ENCODE peak calls at places on chromosomes 2 and 18, in four cellular contexts. S is A549, U is HepG2, V is K562. O is an unnamed sample.

GRCh38 chr2:48450936-48451602 is 78.9 kb upstream of the STON1 start:
- DNase-seq in V (no peak), S (no peak), U (no peak), O (no peak)

GRCh38 chr2:128457006-128457604 is 138.4 kb upstream of the HS6ST1 start:
- DNase-seq in S (no peak), V (no peak), U (no peak), O (no peak)

GRCh38 chr2:64019083-64019974 is at the start of gene VPS54:
- DNase-seq in S (peak), U (peak), V (peak), O (no peak)

GRCh38 chr2:60215295-60215990 is 338.0 kb downstream of the BCL11A start:
- DNase-seq in U (no peak), S (no peak), V (no peak), O (no peak)

GRCh38 chr2:96527052-96527964 is 9.2 kb upstream of the ARID5A start:
- DNase-seq in V (no peak), S (no peak), U (no peak), O (no peak)

GRCh38 chr2:1791670-1792069 is 47.4 kb upstream of the PXDN start:
- DNase-seq in U (no peak), S (no peak), V (no peak), O (no peak)

GRCh38 chr2:139296672-139297209 is 516.6 kb upstream of the NXPH2 start:
- DNase-seq in V (no peak), U (no peak), S (no peak), O (no peak)

GRCh38 chr18:59927246-59927825 is 27.5 kb downstream of the PMAIP1 start:
- DNase-seq in V (peak), U (no peak), S (no peak), O (peak)

GRCh38 chr18:51290864-51291263 is 93.4 kb upstream of the MEX3C start:
- DNase-seq in S (no peak), U (no peak), V (no peak), O (no peak)

GRCh38 chr2:38057651-38058410 is 18.1 kb downstream of the CYP1B1 start:
- DNase-seq in U (no peak), V (no peak), S (no peak), O (no peak)

GRCh38 chr2:26340831-26341230 is 5.1 kb upstream of the SELENOI start:
- DNase-seq in V (no peak), U (no peak), S (no peak), O (no peak)

GRCh38 chr2:71927757-71928715 is 219.6 kb downstream of the CYP26B1 start:
- DNase-seq in S (no peak), V (no peak), U (no peak), O (no peak)

GRCh38 chr2:100776445-100776844 is 43.5 kb upstream of the NPAS2 start:
- DNase-seq in V (no peak), U (no peak), S (no peak), O (no peak)

GRCh38 chr2:221465776-221466175 is 106.3 kb downstream of the EPHA4 start:
- DNase-seq in S (no peak), V (peak), U (no peak), O (peak)

GRCh38 chr2:191255756-191256312 is 10.6 kb downstream of the MYO1B start:
- DNase-seq in S (no peak), U (no peak), V (no peak), O (no peak)

GRCh38 chr2:172489682-172490081 is 62.3 kb downstream of the ITGA6 start:
- DNase-seq in S (no peak), U (no peak), V (no peak), O (no peak)

GRCh38 chr2:148794558-148794957 is 80.5 kb upstream of the KIF5C start:
- DNase-seq in V (no peak), U (no peak), S (no peak), O (no peak)

GRCh38 chr18:21257383-21257782 is 15.4 kb downstream of the GREB1L start:
- DNase-seq in S (no peak), U (peak), V (no peak), O (no peak)

GRCh38 chr2:10350666-10351215 is 48.0 kb downstream of the HPCAL1 start:
- DNase-seq in V (no peak), U (no peak), S (no peak), O (no peak)

GRCh38 chr2:37670378-37671012 is 947 bp downstream of the CDC42EP3 start:
- DNase-seq in V (no peak), U (no peak), S (no peak), O (no peak)

GRCh38 chr2:240374085-240374907 is 61.2 kb upstream of the GPC1 start:
- DNase-seq in U (peak), S (peak), V (no peak), O (no peak)

GRCh38 chr2:159617651-159618050 is 1.3 kb upstream of the BAZ2B start:
- DNase-seq in V (peak), U (no peak), S (no peak), O (no peak)

GRCh38 chr2:30421551-30422436 is 25.3 kb upstream of the LCLAT1 start:
- DNase-seq in V (peak), S (no peak), U (no peak), O (peak)

GRCh38 chr2:25977768-25978167 is 4.5 kb downstream of the KIF3C start:
- DNase-seq in S (peak), U (peak), V (no peak), O (no peak)

GRCh38 chr2:181431674-181432073 is 25.5 kb upstream of the ITGA4 start:
- DNase-seq in V (no peak), S (no peak), U (no peak), O (no peak)

GRCh38 chr18:79857082-79857661 is 59.4 kb downstream of the KCNG2 start:
- DNase-seq in S (peak), V (no peak), U (peak), O (no peak)

GRCh38 chr2:101946372-101946771 is 45.4 kb upstream of the IL1R2 start:
- DNase-seq in S (no peak), V (no peak), U (no peak), O (no peak)

GRCh38 chr18:53254265-53254664 is 914.3 kb downstream of the DCC start:
- DNase-seq in V (no peak), S (no peak), U (no peak), O (no peak)

GRCh38 chr2:42010743-42011298 is 37.0 kb upstream of the PKDCC start:
- DNase-seq in S (no peak), U (no peak), V (no peak), O (no peak)

GRCh38 chr18:79589601-79590091 is 90.0 kb upstream of the CTDP1 start:
- DNase-seq in U (no peak), V (no peak), S (no peak), O (no peak)

GRCh38 chr2:70509565-70509964 is 44.1 kb downstream of the TGFA start:
- DNase-seq in V (no peak), U (no peak), S (no peak), O (no peak)

GRCh38 chr2:121072784-121073183 is 212.2 kb downstream of the TFCP2L1 start:
- DNase-seq in U (no peak), V (no peak), S (no peak), O (no peak)
- TF ChIP-seq JUNB in U (no peak), V (no peak), S (no peak), O (no peak)

GRCh38 chr2:126657636-126658315 is 1.8 kb downstream of the GYPC start:
- DNase-seq in S (no peak), U (no peak), V (peak), O (peak)
- TF ChIP-seq POLR2AphosphoS2 in S (no peak), U (no peak), V (no peak), O (no peak)

GRCh38 chr18:48539406-48540328 is 836 bp downstream of the CTIF start:
- DNase-seq in V (peak), S (peak), U (no peak), O (no peak)
- TF ChIP-seq JUNB in V (no peak), S (no peak), U (no peak), O (no peak)

GRCh38 chr2:44342854-44343253 is 18.4 kb downstream of the PREPL start:
- DNase-seq in U (peak), S (peak), V (peak), O (no peak)
- TF ChIP-seq POLR2AphosphoS2 in U (no peak), S (no peak), V (no peak), O (no peak)